ENCODE peak calls at places on chromosomes 3 and 15, in six cellular contexts. J, Q, H, G, W and M are unnamed samples.

GRCh38 chr3:151227438-151228290 is 24.6 kb upstream of the GPR171 start:
- DNase-seq in J (peak; percentile 73), Q (peak; percentile 12), H (peak; percentile 73), G (peak; percentile 87), W (peak; percentile 66), M (peak; percentile 75)

GRCh38 chr15:80404719-80405553 is 754 bp downstream of the ARNT2 start:
- DNase-seq in J (peak; percentile 37), Q (peak; percentile 17), H (peak; percentile 47), G (peak; percentile 4), W (no peak), M (peak; percentile 25)

GRCh38 chr15:61724276-61724939 is 335.8 kb downstream of the VPS13C start:
- DNase-seq in J (no peak), Q (no peak), H (no peak), G (no peak), W (no peak), M (no peak)

GRCh38 chr15:25989327-25989726 is 126.2 kb upstream of the ATP10A start:
- DNase-seq in J (no peak), Q (no peak), H (no peak), G (no peak), W (no peak), M (no peak)

GRCh38 chr3:123081718-123082369 is 15.0 kb downstream of the PDIA5 start:
- DNase-seq in J (no peak), Q (no peak), H (no peak), G (no peak), W (no peak), M (no peak)

GRCh38 chr3:40143283-40144090 is 166.0 kb upstream of the EIF1B start:
- DNase-seq in J (no peak), Q (no peak), H (no peak), G (no peak), W (no peak), M (no peak)

GRCh38 chr3:22731901-22732300 is 471.2 kb upstream of the UBE2E2 start:
- DNase-seq in J (no peak), Q (no peak), H (no peak), G (no peak), W (no peak), M (no peak)

GRCh38 chr3:106339551-106339950 is 470.7 kb upstream of the CBLB start:
- DNase-seq in J (no peak), Q (no peak), H (no peak), G (no peak), W (no peak), M (no peak)

GRCh38 chr3:73381551-73381950 is 243.2 kb downstream of the PDZRN3 start:
- DNase-seq in J (no peak), Q (no peak), H (no peak), G (no peak), W (no peak), M (no peak)

GRCh38 chr3:16697437-16698258 is 92.4 kb upstream of the DAZL start:
- DNase-seq in J (no peak), Q (no peak), H (no peak), G (peak; percentile 42), W (no peak), M (no peak)

GRCh38 chr3:122890077-122890484 is 95.2 kb downstream of the SLC49A4 start:
- DNase-seq in J (no peak), Q (no peak), H (no peak), G (peak; percentile 35), W (no peak), M (peak; percentile 37)

GRCh38 chr15:92683511-92683834 is 27.9 kb upstream of the FAM174B start:
- DNase-seq in J (no peak), Q (no peak), H (peak; percentile 25), G (peak; percentile 12), W (no peak), M (no peak)

GRCh38 chr15:80455051-80455648 is 51.0 kb downstream of the ARNT2 start:
- DNase-seq in J (no peak), Q (no peak), H (no peak), G (no peak), W (no peak), M (peak; percentile 39)

GRCh38 chr3:42652611-42653302 is 740 bp upstream of the ZBTB47 start:
- DNase-seq in J (peak; percentile 63), Q (peak; percentile 90), H (no peak), G (peak; percentile 84), W (no peak), M (peak; percentile 88)

GRCh38 chr15:32828507-32829186 is 110.8 kb downstream of the GREM1 start:
- DNase-seq in J (no peak), Q (peak; percentile 30), H (peak; percentile 48), G (peak; percentile 88), W (no peak), M (peak; percentile 62)

GRCh38 chr3:196399485-196399945 is 32.7 kb downstream of the UBXN7 start:
- DNase-seq in J (no peak), Q (peak; percentile 63), H (peak; percentile 71), G (peak; percentile 52), W (no peak), M (peak; percentile 97)

GRCh38 chr3:13316603-13317002 is 103.5 kb downstream of the NUP210 start:
- DNase-seq in J (no peak), Q (no peak), H (no peak), G (no peak), W (no peak), M (no peak)

GRCh38 chr15:89654847-89655805 is at the start of gene KIF7:
- DNase-seq in J (peak; percentile 60), Q (peak; percentile 61), H (peak; percentile 83), G (peak; percentile 66), W (no peak), M (no peak)

GRCh38 chr3:128076783-128077624 is 24.8 kb downstream of the SEC61A1 start:
- DNase-seq in J (peak; percentile 53), Q (no peak), H (no peak), G (no peak), W (peak; percentile 29), M (no peak)

GRCh38 chr3:119558528-119559339 is 680 bp downstream of the CD80 start:
- DNase-seq in J (no peak), Q (no peak), H (no peak), G (no peak), W (no peak), M (no peak)

GRCh38 chr15:95549168-95549738 is 781.2 kb upstream of the NR2F2 start:
- DNase-seq in J (no peak), Q (no peak), H (no peak), G (no peak), W (no peak), M (no peak)

GRCh38 chr15:63998489-63998888 is 47.8 kb downstream of the DAPK2 start:
- DNase-seq in J (no peak), Q (no peak), H (no peak), G (no peak), W (no peak), M (peak; percentile 53)

GRCh38 chr3:47428585-47429145 is 47.1 kb downstream of the SCAP start:
- DNase-seq in J (no peak), Q (no peak), H (no peak), G (no peak), W (no peak), M (no peak)